ENCODE peak calls at places on chromosomes 7 and 10, in six cellular contexts. P, U, B, Q, F and S are unnamed samples.

GRCh38 chr10:93753621-93754250 is 4.0 kb upstream of the LGI1 start:
- DNase-seq in Q (no peak), U (no peak), B (no peak), F (peak; percentile 89), P (no peak), S (no peak)

GRCh38 chr10:50805981-50806622 is 66.4 kb downstream of the ASAH2B start:
- DNase-seq in F (no peak), U (no peak), Q (no peak), P (no peak), B (no peak), S (no peak)

GRCh38 chr10:58382489-58382995 is 2.7 kb upstream of the TFAM start:
- DNase-seq in F (no peak), Q (no peak), B (no peak), U (no peak), P (no peak), S (no peak)

GRCh38 chr10:2576892-2577291 is 490.5 kb upstream of the PFKP start:
- DNase-seq in P (no peak), F (no peak), U (no peak), Q (no peak), B (no peak), S (no peak)

GRCh38 chr10:11397980-11398580 is 213.4 kb downstream of the USP6NL start:
- DNase-seq in B (no peak), F (no peak), U (no peak), Q (no peak), P (no peak), S (no peak)

GRCh38 chr7:78395298-78396120 is 596.9 kb downstream of the PHTF2 start:
- DNase-seq in P (no peak), B (no peak), Q (no peak), U (no peak), F (no peak), S (no peak)

GRCh38 chr10:60465801-60466200 is 76.1 kb upstream of the ANK3 start:
- DNase-seq in U (no peak), B (no peak), F (no peak), P (no peak), Q (no peak), S (no peak)

GRCh38 chr7:101838837-101839483 is 21.5 kb downstream of the CUX1 start:
- DNase-seq in Q (no peak), B (no peak), P (no peak), F (no peak), U (no peak), S (no peak)

GRCh38 chr10:88181902-88182671 is 318.7 kb downstream of the PTEN start:
- DNase-seq in F (peak; percentile 15), B (no peak), P (no peak), U (no peak), Q (no peak), S (no peak)

GRCh38 chr7:149310113-149310836 is 48.3 kb downstream of the ZNF783 start:
- DNase-seq in B (no peak), U (no peak), F (peak; percentile 74), P (no peak), Q (no peak), S (no peak)

GRCh38 chr10:44696496-44696895 is 214.6 kb upstream of the TMEM72 start:
- DNase-seq in B (no peak), U (no peak), P (no peak), Q (no peak), F (peak; percentile 12), S (no peak)

GRCh38 chr7:148664319-148664718 is 34.4 kb upstream of the CUL1 start:
- DNase-seq in B (no peak), U (no peak), P (no peak), F (peak; percentile 6), Q (no peak), S (no peak)

GRCh38 chr10:103447187-103447586 is 5.0 kb downstream of the CALHM2 start:
- DNase-seq in B (no peak), U (no peak), P (no peak), F (no peak), Q (no peak), S (no peak)
- H3K36me3 ChIP-seq in B (no peaks in the 10 kb centered on the region), U (peaks cover 3% of the 10 kb centered on the region), P (no peaks in the 10 kb centered on the region), F (peaks cover 73% of the 10 kb centered on the region), Q (peaks cover 45% of the 10 kb centered on the region), S (peaks cover 5% of the 10 kb centered on the region)

GRCh38 chr7:48347426-48347825 is 176.2 kb downstream of the ABCA13 start:
- DNase-seq in B (no peak), Q (no peak), F (no peak), U (no peak), P (no peak), S (no peak)
- H3K4me3 ChIP-seq in B (no peak overlapping the region), Q (no peak overlapping the region), F (no peak overlapping the region), U (no peak overlapping the region), P (no peak overlapping the region), S (no peak overlapping the region)

GRCh38 chr7:157841757-157842390 is 505.1 kb downstream of the DNAJB6 start:
- DNase-seq in U (no peak), P (no peak), F (no peak), B (no peak), Q (no peak), S (no peak)

GRCh38 chr7:157839226-157839625 is 502.4 kb downstream of the DNAJB6 start:
- DNase-seq in F (no peak), B (no peak), Q (no peak), U (no peak), P (no peak), S (no peak)

GRCh38 chr7:157839672-157840167 is 502.9 kb downstream of the DNAJB6 start:
- DNase-seq in F (no peak), B (no peak), Q (no peak), P (no peak), U (no peak), S (no peak)

GRCh38 chr7:157840174-157840912 is 503.5 kb downstream of the DNAJB6 start:
- DNase-seq in P (no peak), Q (no peak), U (no peak), F (no peak), B (no peak), S (no peak)

DNA sequence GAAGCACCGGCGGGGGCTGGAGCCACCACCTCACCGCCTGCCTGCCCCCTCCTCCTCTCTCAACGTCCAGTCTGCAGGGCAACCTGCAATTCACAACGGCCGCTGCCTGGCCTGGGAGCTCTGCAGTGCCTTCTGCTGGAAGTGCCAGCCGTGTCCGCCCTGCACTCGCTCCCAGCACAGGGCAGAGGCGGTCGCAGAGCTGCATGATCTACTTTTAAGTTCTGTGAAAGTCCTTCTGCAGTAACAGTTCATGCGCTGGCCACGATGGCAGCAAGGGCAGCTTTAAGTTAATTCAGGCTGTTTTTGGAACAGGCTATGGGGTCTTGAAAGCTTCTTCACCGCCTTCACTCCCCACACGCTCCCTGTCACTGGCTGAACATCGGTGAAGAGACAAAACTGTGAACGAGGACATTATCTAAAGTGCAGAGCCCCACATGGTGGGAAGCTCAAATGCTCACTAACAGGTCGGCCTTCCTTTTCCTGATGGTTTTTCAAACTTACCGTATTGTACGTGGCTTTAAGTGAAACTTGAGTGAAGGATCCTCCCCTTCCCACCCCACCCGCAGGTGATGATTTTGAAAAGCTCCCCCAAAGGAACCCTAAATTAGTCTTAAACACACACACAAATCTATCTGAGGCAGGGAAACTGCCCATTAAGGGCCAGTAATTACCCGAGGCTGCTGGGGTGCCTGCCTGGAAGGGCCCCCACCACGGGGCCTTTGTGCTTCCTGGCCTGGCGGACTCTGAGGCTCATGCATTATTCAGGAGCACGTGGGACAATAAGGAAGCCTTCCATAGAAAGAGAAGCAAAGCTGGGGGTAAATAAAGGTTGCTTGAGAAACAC is 504.3 kb downstream of the DNAJB6 start:
- DNase-seq in F (no peak), Q (no peak), B (no peak), P (no peak), U (no peak), S (no peak)
- H3K9me3 ChIP-seq in F (peaks cover 6% of the 10 kb centered on the region), Q (peaks cover 10% of the 10 kb centered on the region), B (no peaks in the 10 kb centered on the region), P (no peaks in the 10 kb centered on the region), U (no peaks in the 10 kb centered on the region), S (no peaks in the 10 kb centered on the region)

GRCh38 chr7:139252451-139252850 is 21.4 kb downstream of the UBN2 start:
- DNase-seq in Q (no peak), B (no peak), F (no peak), U (no peak), P (no peak), S (no peak)
- H3K36me3 ChIP-seq in Q (peaks cover 40% of the 10 kb centered on the region), B (no peaks in the 10 kb centered on the region), F (peaks cover 71% of the 10 kb centered on the region), U (no peaks in the 10 kb centered on the region), P (no peaks in the 10 kb centered on the region), S (no peaks in the 10 kb centered on the region)

GRCh38 chr7:22726345-22726848 is 603 bp upstream of the IL6 start:
- DNase-seq in U (peak; percentile 48), P (peak; percentile 46), B (peak; percentile 34), F (peak; percentile 89), Q (peak; percentile 69), S (peak; percentile 20)
- H3K4me3 ChIP-seq in U (no peak overlapping the region), P (no peak overlapping the region), B (no peak overlapping the region), F (peak overlapping the region; percentile 80), Q (peak overlapping the region; percentile 23), S (no peak overlapping the region)

GRCh38 chr7:157996359-157997079 is 591.1 kb downstream of the PTPRN2 start:
- DNase-seq in U (no peak), P (no peak), Q (no peak), F (no peak), B (no peak), S (no peak)

GRCh38 chr7:157995815-157996214 is 591.8 kb downstream of the PTPRN2 start:
- DNase-seq in B (no peak), P (no peak), Q (no peak), F (no peak), U (no peak), S (no peak)

GRCh38 chr7:157997471-157997870 is 590.2 kb downstream of the PTPRN2 start:
- DNase-seq in Q (no peak), F (no peak), P (no peak), B (no peak), U (no peak), S (no peak)

GRCh38 chr7:157997991-157998505 is 589.6 kb downstream of the PTPRN2 start:
- DNase-seq in U (no peak), F (no peak), P (no peak), Q (peak; percentile 8), B (no peak), S (no peak)

DNA sequence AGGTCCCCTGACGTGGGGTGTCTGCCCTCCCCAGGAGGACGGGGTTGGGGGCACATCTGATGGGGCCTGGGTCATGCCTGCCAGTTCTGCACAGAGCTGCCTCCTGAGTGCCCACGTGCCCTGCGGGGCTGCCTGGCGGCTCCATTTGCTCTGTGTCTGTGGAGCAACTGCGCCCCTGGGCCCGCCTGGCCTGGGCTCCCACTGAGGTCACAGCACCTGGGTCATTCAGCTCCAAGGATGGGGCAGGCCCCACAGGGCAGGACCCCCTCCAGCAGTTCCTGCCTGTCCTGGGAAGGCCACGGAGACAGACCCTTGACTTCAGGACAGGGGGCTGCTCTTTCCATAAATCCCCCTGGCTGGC is 590.6 kb downstream of the PTPRN2 start:
- DNase-seq in P (no peak), F (no peak), Q (no peak), B (no peak), U (no peak), S (no peak)
- H3K9me3 ChIP-seq in P (no peaks in the 10 kb centered on the region), F (peaks cover 7% of the 10 kb centered on the region), Q (peaks cover 2% of the 10 kb centered on the region), B (no peaks in the 10 kb centered on the region), U (no peaks in the 10 kb centered on the region), S (no peaks in the 10 kb centered on the region)

DNA sequence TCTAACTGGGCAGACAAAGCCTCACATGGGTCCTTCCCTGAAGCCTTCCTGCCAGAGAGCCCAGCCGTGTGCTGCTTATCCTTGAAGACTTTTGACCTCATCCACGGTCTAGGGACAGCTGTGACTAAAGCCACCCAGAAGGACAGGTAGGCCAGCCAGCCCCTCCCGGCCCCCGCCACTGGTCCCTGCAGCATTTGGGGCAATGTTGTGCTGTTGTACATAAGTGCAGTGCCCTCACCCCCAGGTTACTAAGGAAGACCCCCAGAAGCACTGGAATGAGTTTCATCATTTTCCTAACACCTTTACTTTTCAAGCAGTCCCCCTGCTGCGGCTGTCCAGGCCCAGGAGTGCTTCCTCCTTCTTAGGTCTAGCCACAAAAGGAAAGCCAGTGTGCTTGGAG is 43.0 kb downstream of the TMEM209 start:
- DNase-seq in U (no peak), Q (no peak), B (no peak), F (no peak), P (no peak), S (no peak)
- H3K36me3 ChIP-seq in U (no peaks in the 10 kb centered on the region), Q (peaks cover 63% of the 10 kb centered on the region), B (peaks cover 2% of the 10 kb centered on the region), F (peaks cover 74% of the 10 kb centered on the region), P (no peaks in the 10 kb centered on the region), S (peaks cover 9% of the 10 kb centered on the region)

GRCh38 chr7:19709249-19709578 is 377 bp upstream of the POLR1F start:
- DNase-seq in B (no peak), F (no peak), Q (no peak), U (no peak), P (no peak), S (no peak)
- H3K4me3 ChIP-seq in B (no peak overlapping the region), F (peak overlapping the region; percentile 97), Q (peak overlapping the region; percentile 57), U (peak overlapping the region; percentile 93), P (peak overlapping the region; percentile 72), S (peak overlapping the region; percentile 67)